ENCODE peak calls at places on chromosomes 2 and 18, in seven cellular contexts. Q is MM.1S, M is fibroblast of lung, Y is neural progenitor cell, N is endothelial cell of umbilical vein, Z is mammary epithelial cell, L is PC-3. D is an unnamed sample. For H3K9me3, the result is how much of the 10 kb centered on the place peaks cover.

GRCh38 chr2:128490881-128491778 is 172.5 kb upstream of the HS6ST1 start:
- DNase-seq in Q (no peak), M (no peak), Y (no peak), N (no peak), Z (no peak), L (no peak), D (no peak)

GRCh38 chr2:64151498-64151897 is 7.3 kb upstream of the PELI1 start:
- DNase-seq in Q (no peak), M (no peak), Y (no peak), N (no peak), Z (no peak), L (peak), D (no peak)

GRCh38 chr2:208711598-208711997 is 305.0 kb downstream of the PTH2R start:
- DNase-seq in Q (no peak), M (no peak), Y (no peak), N (no peak), Z (peak), L (no peak), D (no peak)

GRCh38 chr2:213065583-213066444 is 85.6 kb downstream of the IKZF2 start:
- DNase-seq in Q (no peak), M (peak), Y (peak), N (no peak), Z (peak), L (no peak), D (peak)

GRCh38 chr2:179311071-179311470 is 46.4 kb upstream of the SESTD1 start:
- DNase-seq in Q (no peak), M (peak), Y (peak), N (no peak), Z (no peak), L (no peak), D (no peak)

GRCh38 chr2:241994556-241995213 is 125.2 kb downstream of the RTP5 start:
- DNase-seq in Q (no peak), M (no peak), Y (no peak), N (no peak), Z (no peak), L (no peak), D (no peak)

GRCh38 chr2:47486858-47487497 is 84.0 kb downstream of the MSH2 start:
- DNase-seq in Q (no peak), M (no peak), Y (no peak), N (no peak), Z (no peak), L (no peak), D (peak)

GRCh38 chr2:98568161-98568956 is 40.0 kb downstream of the COA5 start:
- DNase-seq in Q (no peak), M (no peak), Y (no peak), N (no peak), Z (no peak), L (no peak), D (no peak)

GRCh38 chr2:54581326-54582039 is 125.4 kb downstream of the SPTBN1 start:
- DNase-seq in Q (peak), M (no peak), Y (no peak), N (no peak), Z (no peak), L (no peak), D (no peak)

GRCh38 chr18:3508576-3509559 is 58.9 kb downstream of the TGIF1 start:
- DNase-seq in Q (no peak), M (peak), Y (peak), N (no peak), Z (no peak), L (no peak), D (no peak)

GRCh38 chr2:220036431-220036830 is 409.0 kb downstream of the SLC4A3 start:
- DNase-seq in Q (no peak), M (no peak), Y (no peak), N (no peak), Z (no peak), L (no peak), D (peak)

GRCh38 chr2:102111823-102112222 is 30.7 kb upstream of the IL1R1 start:
- DNase-seq in Q (no peak), M (no peak), Y (peak), N (no peak), Z (no peak), L (no peak), D (no peak)

GRCh38 chr2:55010149-55010591 is 40.1 kb downstream of the RTN4 start:
- DNase-seq in Q (peak), M (peak), Y (peak), N (no peak), Z (peak), L (peak), D (peak)

GRCh38 chr18:48919547-48919946 is 31.2 kb downstream of the SMAD7 start:
- DNase-seq in Q (no peak), M (no peak), Y (no peak), N (no peak), Z (no peak), L (no peak), D (no peak)

GRCh38 chr18:1018211-1018651 is 113.6 kb downstream of the ADCYAP1 start:
- DNase-seq in Q (no peak), M (peak), Y (peak), N (no peak), Z (no peak), L (no peak), D (no peak)

GRCh38 chr2:215672406-215672805 is 236.5 kb upstream of the FN1 start:
- DNase-seq in Q (no peak), M (no peak), Y (no peak), N (no peak), Z (no peak), L (no peak), D (no peak)

GRCh38 chr2:4693266-4693665 is 989.9 kb downstream of the DCDC2C start:
- DNase-seq in Q (no peak), M (peak), Y (no peak), N (no peak), Z (no peak), L (no peak), D (peak)

GRCh38 chr2:179486969-179487752 is 222.5 kb upstream of the SESTD1 start:
- DNase-seq in Q (no peak), M (no peak), Y (no peak), N (peak), Z (no peak), L (no peak), D (no peak)

GRCh38 chr18:79026491-79026890 is 42.7 kb upstream of the ATP9B start:
- DNase-seq in Q (no peak), M (no peak), Y (peak), N (no peak), Z (no peak), L (no peak), D (no peak)

GRCh38 chr2:96773922-96774321 is 13.2 kb downstream of the CNNM4 start:
- DNase-seq in Q (peak), M (no peak), Y (no peak), N (no peak), Z (no peak), L (no peak), D (no peak)

GRCh38 chr2:241482556-241482955 is 25.8 kb downstream of the STK25 start:
- DNase-seq in Q (no peak), M (no peak), Y (no peak), N (no peak), Z (no peak), L (no peak), D (no peak)

GRCh38 chr2:74833418-74834233 is at the start of gene HK2:
- DNase-seq in Q (peak), M (peak), Y (peak), N (peak), Z (peak), L (peak), D (peak)

GRCh38 chr2:128770143-128771080 is 451.7 kb upstream of the HS6ST1 start:
- DNase-seq in Q (no peak), M (no peak), Y (no peak), N (no peak), Z (no peak), L (no peak), D (no peak)

GRCh38 chr2:3487028-3487425 is 32.3 kb downstream of the ADI1 start:
- DNase-seq in Q (no peak), M (no peak), Y (no peak), N (no peak), Z (no peak), L (no peak), D (no peak)

GRCh38 chr2:72991980-72992733 is 74.8 kb downstream of the EMX1 start:
- DNase-seq in Q (no peak), M (no peak), Y (no peak), N (no peak), Z (no peak), L (no peak), D (no peak)

GRCh38 chr2:196113061-196113974 is 44.7 kb upstream of the DNAH7 start:
- DNase-seq in Q (no peak), M (peak), Y (peak), N (no peak), Z (peak), L (no peak), D (no peak)

GRCh38 chr2:26946841-26947784 is 23.3 kb upstream of the MAPRE3 start:
- DNase-seq in Q (no peak), M (peak), Y (no peak), N (no peak), Z (peak), L (peak), D (no peak)

GRCh38 chr2:67684991-67685390 is 287.9 kb downstream of the ETAA1 start:
- DNase-seq in Q (no peak), M (no peak), Y (no peak), N (no peak), Z (no peak), L (peak), D (no peak)

GRCh38 chr2:81050580-81050979 is 746.0 kb upstream of the LRRTM1 start:
- DNase-seq in Q (no peak), M (no peak), Y (no peak), N (no peak), Z (no peak), L (no peak), D (no peak)

GRCh38 chr2:26276488-26276887 is 31.7 kb downstream of the HADHB start:
- DNase-seq in Q (no peak), M (no peak), Y (no peak), N (no peak), Z (no peak), L (no peak), D (no peak)

GRCh38 chr18:78936251-78937005 is 43.2 kb upstream of the SALL3 start:
- DNase-seq in Q (no peak), M (no peak), Y (no peak), N (no peak), Z (no peak), L (no peak), D (no peak)

GRCh38 chr2:60880988-60881932 is at the start of gene REL:
- DNase-seq in Q (peak), M (peak), Y (peak), N (peak), Z (peak), L (peak), D (peak)
- TF ChIP-seq CTCF in Q (peak), M (peak), Y (peak), N (peak), Z (peak), L (peak), D (peak)

GRCh38 chr2:143474568-143474967 is 345.3 kb downstream of the ARHGAP15 start:
- DNase-seq in Q (no peak), M (no peak), Y (no peak), N (no peak), Z (no peak), L (no peak), D (no peak)

GRCh38 chr2:143473206-143473605 is 344.0 kb downstream of the ARHGAP15 start:
- DNase-seq in Q (no peak), M (peak), Y (no peak), N (peak), Z (peak), L (peak), D (no peak)

GRCh38 chr2:143475131-143475784 is 346.0 kb downstream of the ARHGAP15 start:
- DNase-seq in Q (no peak), M (peak), Y (no peak), N (no peak), Z (no peak), L (no peak), D (no peak)

GRCh38 chr2:143477724-143478443 is 348.7 kb downstream of the ARHGAP15 start:
- DNase-seq in Q (no peak), M (no peak), Y (peak), N (peak), Z (no peak), L (no peak), D (no peak)

DNA sequence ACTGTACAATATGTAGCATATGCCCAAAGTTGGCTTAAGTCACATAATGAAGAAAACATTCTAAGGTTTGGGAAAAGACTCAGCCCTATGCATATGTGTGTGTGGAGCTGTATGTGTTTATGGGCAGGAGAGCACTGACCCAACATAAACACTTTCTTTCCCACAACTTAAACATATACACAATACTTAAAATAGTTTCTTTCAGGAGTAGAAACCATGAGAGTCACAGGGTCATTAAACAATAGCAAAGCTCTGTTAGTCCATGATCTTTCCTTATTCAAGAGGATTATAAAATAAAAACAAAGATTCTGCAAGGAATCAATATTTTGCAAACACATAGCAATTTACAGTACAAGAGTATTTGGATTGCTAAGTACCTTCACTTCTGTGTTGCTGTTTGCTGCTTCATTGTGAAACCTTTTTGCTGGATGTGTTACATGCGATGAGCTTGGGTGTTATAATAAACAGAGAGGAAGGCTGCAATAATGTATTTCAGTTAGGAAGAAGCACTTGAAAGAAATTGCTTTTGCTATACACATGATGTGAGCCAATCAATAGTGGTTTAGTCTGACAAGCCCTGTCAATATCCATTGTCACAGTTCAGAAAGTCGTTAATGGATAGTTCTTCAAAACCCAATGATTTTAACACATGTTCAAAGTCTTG is 347.3 kb downstream of the ARHGAP15 start:
- DNase-seq in Q (no peak), M (peak), Y (no peak), N (no peak), Z (no peak), L (no peak), D (no peak)
- TF ChIP-seq EZH2 in Q (no peak), M (no peak), Y (no peak), N (no peak), Z (no peak), L (no peak), D (no peak)

GRCh38 chr18:13280066-13280795 is 61.7 kb downstream of the LDLRAD4 start:
- DNase-seq in Q (no peak), M (no peak), Y (peak), N (no peak), Z (no peak), L (no peak), D (no peak)
- H3K9me3 ChIP-seq in Q (under half), M (under half), Y (under half), N (under half), Z (under half), L (under half), D (under half)

GRCh38 chr18:63511285-63511684 is 30.9 kb upstream of the SERPINB12 start:
- DNase-seq in Q (peak), M (peak), Y (peak), N (peak), Z (no peak), L (peak), D (peak)
- TF ChIP-seq CTCF in Q (peak), M (peak), Y (peak), N (peak), Z (peak), L (peak), D (peak)

DNA sequence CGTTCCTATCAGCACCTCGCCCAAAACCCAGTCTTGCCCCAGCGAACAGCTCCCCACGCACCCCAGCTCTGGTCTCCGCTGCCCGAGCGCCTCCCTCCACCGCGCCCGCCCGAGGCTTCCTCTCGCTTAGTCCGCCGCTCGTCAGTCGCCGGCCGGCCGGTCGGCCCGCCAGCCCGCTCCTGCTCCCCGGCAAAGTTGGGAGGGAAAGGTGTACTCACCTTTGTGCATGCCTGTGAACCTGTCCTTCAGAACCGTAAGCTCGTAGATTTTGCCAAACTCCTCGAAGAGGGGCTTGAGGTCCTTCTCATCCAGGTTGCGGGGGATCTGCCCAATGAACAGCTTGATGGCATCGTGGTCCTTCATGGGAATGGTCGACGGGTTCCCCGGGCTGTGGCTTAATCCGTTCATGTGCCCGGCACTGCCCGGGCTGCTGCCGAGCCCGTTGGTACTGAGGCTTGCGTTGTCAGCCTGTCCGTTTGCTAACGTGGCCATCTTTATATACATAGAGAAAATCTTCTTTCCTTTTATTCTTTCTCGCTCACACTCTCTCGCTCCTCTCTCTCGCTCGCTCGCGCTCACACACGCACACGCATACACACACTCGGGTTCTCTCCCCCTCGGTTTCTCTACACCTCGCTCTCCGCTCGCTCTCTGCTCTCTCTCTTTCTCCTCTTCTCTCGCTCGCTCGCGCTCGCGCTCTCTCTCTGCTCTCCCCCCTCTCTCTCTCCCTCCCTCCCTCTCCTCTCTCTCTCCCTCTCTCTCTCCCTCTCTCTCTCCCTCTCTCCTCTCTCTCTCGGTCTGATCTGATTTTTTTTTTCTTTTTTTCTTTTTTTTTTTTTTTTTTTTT is at the start of gene CELF4:
- DNase-seq in Q (no peak), M (peak), Y (peak), N (peak), Z (peak), L (no peak), D (peak)
- TF ChIP-seq EZH2 in Q (no peak), M (peak), Y (peak), N (no peak), Z (peak), L (no peak), D (peak)

GRCh38 chr18:35267809-35268208 is 22.2 kb downstream of the ZSCAN30 start:
- DNase-seq in Q (no peak), M (no peak), Y (no peak), N (peak), Z (no peak), L (no peak), D (no peak)
- H3K9me3 ChIP-seq in Q (under half), M (under half), Y (under half), N (under half), Z (under half), L (under half), D (under half)

GRCh38 chr2:232368311-232368731 is 10.2 kb upstream of the ALPP start:
- DNase-seq in Q (no peak), M (no peak), Y (peak), N (no peak), Z (peak), L (peak), D (no peak)
- TF ChIP-seq CTCF in Q (no peak), M (no peak), Y (no peak), N (no peak), Z (no peak), L (no peak), D (no peak)

D was measured in A673.